ENCODE peak calls at places on chromosome 7, in seven cellular contexts. X is dorsolateral prefrontal cortex, G is right atrium auricular region, Z is OCI-LY7, C is GM12865, L is mesendoderm, F is tibial nerve. K is an unnamed sample.

GRCh38 chr7:155073922-155074321 is 3.8 kb downstream of the HTR5A start:
- DNase-seq in X (no peak), G (no peak), Z (no peak), C (no peak), L (peak), F (no peak), K (peak)

GRCh38 chr7:95092332-95092731 is 184.9 kb downstream of the PPP1R9A start:
- DNase-seq in X (no peak), G (no peak), Z (no peak), C (no peak), L (no peak), F (no peak), K (no peak)

GRCh38 chr7:31134246-31135188 is 82.4 kb downstream of the ADCYAP1R1 start:
- DNase-seq in X (peak), G (peak), Z (peak), C (peak), L (peak), F (peak), K (peak)

GRCh38 chr7:47580811-47581331 is 1.0 kb downstream of the TNS3 start:
- DNase-seq in X (no peak), G (no peak), Z (peak), C (no peak), L (peak), F (no peak), K (no peak)

GRCh38 chr7:7433736-7434260 is 101.9 kb downstream of the COL28A1 start:
- DNase-seq in X (no peak), G (no peak), Z (no peak), C (no peak), L (no peak), F (no peak), K (no peak)

GRCh38 chr7:26993816-26994810 is 101.7 kb downstream of the HOXA1 start:
- DNase-seq in X (no peak), G (no peak), Z (no peak), C (no peak), L (no peak), F (no peak), K (no peak)

GRCh38 chr7:27175626-27176342 is 1.7 kb upstream of the HOXA10 start:
- DNase-seq in X (no peak), G (no peak), Z (no peak), C (no peak), L (no peak), F (no peak), K (no peak)

GRCh38 chr7:2794836-2795636 is 49.1 kb downstream of the GNA12 start:
- DNase-seq in X (no peak), G (peak), Z (no peak), C (no peak), L (no peak), F (no peak), K (no peak)

GRCh38 chr7:80827238-80827633 is 91.6 kb downstream of the SEMA3C start:
- DNase-seq in X (no peak), G (no peak), Z (no peak), C (no peak), L (no peak), F (no peak), K (no peak)

GRCh38 chr7:35415411-35415822 is 161.5 kb upstream of the TBX20 start:
- DNase-seq in X (no peak), G (peak), Z (no peak), C (no peak), L (no peak), F (no peak), K (no peak)

GRCh38 chr7:155867734-155868400 is 55.6 kb upstream of the SHH start:
- DNase-seq in X (no peak), G (no peak), Z (no peak), C (no peak), L (no peak), F (no peak), K (no peak)

GRCh38 chr7:27208998-27209397 is 9.1 kb upstream of the HOXA13 start:
- DNase-seq in X (no peak), G (no peak), Z (no peak), C (no peak), L (no peak), F (no peak), K (no peak)

GRCh38 chr7:30206942-30207341 is 72.2 kb downstream of the MTURN start:
- DNase-seq in X (peak), G (no peak), Z (no peak), C (no peak), L (no peak), F (no peak), K (no peak)

GRCh38 chr7:5525271-5526189 is 101.9 kb upstream of the TNRC18 start:
- DNase-seq in X (no peak), G (no peak), Z (peak), C (peak), L (peak), F (no peak), K (no peak)

DNA sequence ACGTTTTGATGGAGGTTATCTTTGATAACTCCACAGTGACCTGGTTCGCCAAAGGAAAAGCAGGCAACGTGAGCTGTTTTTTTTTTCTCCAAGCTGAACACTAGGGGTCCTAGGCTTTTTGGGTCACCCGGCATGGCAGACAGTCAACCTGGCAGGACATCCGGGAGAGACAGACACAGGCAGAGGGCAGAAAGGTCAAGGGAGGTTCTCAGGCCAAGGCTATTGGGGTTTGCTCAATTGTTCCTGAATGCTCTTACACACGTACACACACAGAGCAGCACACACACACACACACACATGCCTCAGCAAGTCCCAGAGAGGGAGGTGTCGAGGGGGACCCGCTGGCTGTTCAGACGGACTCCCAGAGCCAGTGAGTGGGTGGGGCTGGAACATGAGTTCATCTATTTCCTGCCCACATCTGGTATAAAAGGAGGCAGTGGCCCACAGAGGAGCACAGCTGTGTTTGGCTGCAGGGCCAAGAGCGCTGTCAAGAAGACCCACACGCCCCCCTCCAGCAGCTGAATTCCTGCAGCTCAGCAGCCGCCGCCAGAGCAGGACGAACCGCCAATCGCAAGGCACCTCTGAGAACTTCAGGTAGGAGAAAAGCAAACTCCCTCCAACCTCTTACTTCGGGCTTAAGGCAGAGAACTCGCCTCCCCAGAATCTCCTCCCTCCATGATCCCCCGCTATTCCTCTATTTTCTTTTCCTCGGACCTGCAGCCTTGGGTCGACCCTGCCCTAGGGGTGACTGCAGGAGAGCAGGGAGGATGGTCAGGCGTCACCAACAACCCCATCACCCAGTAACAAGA is at the start of gene SERPINE1:
- DNase-seq in X (no peak), G (peak), Z (peak), C (peak), L (peak), F (peak), K (peak)
- H3K4me3 ChIP-seq in X (no peak), G (peak), Z (peak), C (peak), L (no peak), F (peak), K (peak)

GRCh38 chr7:56538541-56539429 is 422.6 kb upstream of the NUPR2 start:
- DNase-seq in X (no peak), G (no peak), Z (no peak), C (no peak), L (no peak), F (no peak), K (no peak)
- H3K4me3 ChIP-seq in X (no peak), G (no peak), Z (no peak), C (no peak), L (no peak), F (no peak), K (no peak)

GRCh38 chr7:122303522-122303970 is 1.0 kb downstream of the FEZF1 start:
- DNase-seq in X (no peak), G (no peak), Z (no peak), C (no peak), L (peak), F (no peak), K (no peak)

GRCh38 chr7:122303971-122304603 is 463 bp downstream of the FEZF1 start:
- DNase-seq in X (no peak), G (no peak), Z (no peak), C (no peak), L (peak), F (no peak), K (no peak)

GRCh38 chr7:122304996-122305421 is 459 bp upstream of the FEZF1 start:
- DNase-seq in X (no peak), G (no peak), Z (no peak), C (no peak), L (no peak), F (no peak), K (no peak)

GRCh38 chr7:122305475-122306319 is 1.1 kb upstream of the FEZF1 start:
- DNase-seq in X (no peak), G (no peak), Z (no peak), C (no peak), L (peak), F (no peak), K (no peak)

DNA sequence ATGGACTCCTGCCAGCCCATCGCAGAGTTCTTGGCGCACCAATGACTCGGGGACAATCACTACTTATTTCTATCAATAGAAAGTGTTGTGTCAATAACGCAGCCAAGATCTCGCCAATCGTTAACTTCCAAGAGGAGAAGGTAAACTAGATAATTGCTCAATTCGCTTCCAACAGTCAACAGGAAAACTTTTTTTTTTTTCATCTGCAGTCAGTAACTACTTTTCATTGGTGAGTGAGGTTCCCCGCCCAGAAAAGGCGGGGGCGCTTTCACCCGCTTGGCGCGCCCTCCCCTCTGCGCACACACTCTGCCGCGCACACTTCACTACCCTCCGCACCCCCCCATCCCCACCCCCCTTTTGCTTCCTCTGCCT is at the start of gene FEZF1:
- DNase-seq in X (no peak), G (no peak), Z (no peak), C (no peak), L (peak), F (no peak), K (no peak)
- H3K4me3 ChIP-seq in X (peak), G (no peak), Z (no peak), C (no peak), L (peak), F (peak), K (no peak)

DNA sequence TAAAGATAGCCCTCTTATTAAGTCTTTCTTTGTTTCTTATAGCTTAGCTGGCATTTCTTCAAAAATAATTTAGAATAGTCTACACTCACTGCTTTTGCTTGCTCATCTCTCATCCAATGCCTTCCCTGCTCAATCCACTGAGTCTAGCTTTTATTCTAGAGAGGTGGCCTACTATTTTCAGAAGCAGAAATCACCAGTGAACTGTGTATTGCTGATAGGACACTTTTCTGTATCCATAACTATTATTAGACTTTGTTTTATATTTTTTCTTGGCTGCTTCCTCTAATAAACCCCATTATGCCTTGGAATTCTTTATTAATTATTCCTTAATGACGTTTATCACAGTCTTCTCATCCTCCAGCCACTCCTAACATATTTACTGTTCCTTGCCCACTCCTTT is 206.8 kb downstream of the SEMA3A start:
- DNase-seq in X (no peak), G (no peak), Z (no peak), C (no peak), L (no peak), F (no peak), K (no peak)
- H3K4me3 ChIP-seq in X (no peak), G (no peak), Z (no peak), C (no peak), L (no peak), F (no peak), K (no peak)

GRCh38 chr7:148435715-148436114 is 154.9 kb upstream of the C7orf33 start:
- DNase-seq in X (no peak), G (no peak), Z (no peak), C (no peak), L (no peak), F (no peak), K (no peak)
- H3K4me3 ChIP-seq in X (no peak), G (no peak), Z (no peak), C (no peak), L (no peak), F (no peak), K (no peak)

DNA sequence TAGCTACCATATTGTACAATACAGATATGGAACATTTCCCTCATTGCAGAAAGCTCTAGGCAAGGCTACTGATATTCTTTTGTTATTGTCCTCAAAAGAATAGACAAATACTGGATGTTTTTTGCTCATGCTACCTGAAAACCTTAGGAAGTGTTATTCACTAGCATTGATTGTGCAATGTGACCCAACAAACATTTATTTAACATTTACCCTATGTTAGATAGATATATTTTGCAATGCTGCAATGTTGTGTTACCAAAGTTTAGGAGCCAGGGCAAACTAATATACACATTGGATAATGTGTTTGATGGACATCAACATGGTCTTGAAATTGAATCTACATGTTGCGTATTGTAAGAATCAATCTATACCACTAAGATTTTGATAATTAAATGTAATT is 112.8 kb upstream of the CREB5 start:
- DNase-seq in X (no peak), G (no peak), Z (no peak), C (no peak), L (no peak), F (no peak), K (no peak)
- H3K4me3 ChIP-seq in X (no peak), G (no peak), Z (no peak), C (no peak), L (no peak), F (no peak), K (no peak)

GRCh38 chr7:132562690-132563089 is 13.6 kb downstream of the PLXNA4 start:
- DNase-seq in X (no peak), G (no peak), Z (no peak), C (no peak), L (no peak), F (no peak), K (no peak)

GRCh38 chr7:132560825-132561529 is 15.3 kb downstream of the PLXNA4 start:
- DNase-seq in X (no peak), G (no peak), Z (no peak), C (no peak), L (no peak), F (no peak), K (no peak)

GRCh38 chr7:132564090-132564489 is 12.2 kb downstream of the PLXNA4 start:
- DNase-seq in X (no peak), G (no peak), Z (no peak), C (no peak), L (no peak), F (no peak), K (no peak)

GRCh38 chr7:132560105-132560504 is 16.2 kb downstream of the PLXNA4 start:
- DNase-seq in X (no peak), G (no peak), Z (no peak), C (no peak), L (no peak), F (no peak), K (no peak)

GRCh38 chr7:132561763-132562162 is 14.5 kb downstream of the PLXNA4 start:
- DNase-seq in X (no peak), G (no peak), Z (no peak), C (no peak), L (no peak), F (no peak), K (no peak)
- H3K4me3 ChIP-seq in X (no peak), G (no peak), Z (no peak), C (no peak), L (no peak), F (no peak), K (no peak)

K was measured in Jurkat, Clone E6-1.